ENCODE peak calls at places on chromosomes 12 and 14, in five cellular contexts. One of them, this sample, is unnamed.

GRCh38 chr12:31896514-31897039 is 62.6 kb upstream of the RESF1 start:
- DNase-seq in GM12891: peak; percentile 61
- DNase-seq in H1: no peak
- DNase-seq in K562: peak; percentile 77
- DNase-seq in GM12878: peak; percentile 99
- DNase-seq in this sample: peak; percentile 45

GRCh38 chr12:86675197-86675596 is 419.0 kb upstream of the MGAT4C start:
- DNase-seq in GM12891: no peak
- DNase-seq in H1: no peak
- DNase-seq in K562: no peak
- DNase-seq in GM12878: no peak
- DNase-seq in this sample: no peak

GRCh38 chr12:126569706-126570105 is 1504.5 kb downstream of the AACS start:
- DNase-seq in GM12891: no peak
- DNase-seq in H1: no peak
- DNase-seq in K562: no peak
- DNase-seq in GM12878: no peak
- DNase-seq in this sample: no peak

GRCh38 chr12:49276304-49277290 is 11.7 kb downstream of the TUBA1C start:
- DNase-seq in GM12891: no peak
- DNase-seq in H1: no peak
- DNase-seq in K562: no peak
- DNase-seq in GM12878: no peak
- DNase-seq in this sample: no peak

GRCh38 chr14:105495101-105495989 is 4.3 kb downstream of the TEDC1 start:
- DNase-seq in GM12891: no peak
- DNase-seq in H1: no peak
- DNase-seq in K562: no peak
- DNase-seq in GM12878: no peak
- DNase-seq in this sample: peak; percentile 10

GRCh38 chr12:107459649-107460048 is 225.9 kb upstream of the PWP1 start:
- DNase-seq in GM12891: no peak
- DNase-seq in H1: no peak
- DNase-seq in K562: no peak
- DNase-seq in GM12878: no peak
- DNase-seq in this sample: no peak

GRCh38 chr14:60848066-60848465 is 113.5 kb downstream of the MNAT1 start:
- DNase-seq in GM12891: no peak
- DNase-seq in H1: no peak
- DNase-seq in K562: no peak
- DNase-seq in GM12878: no peak
- DNase-seq in this sample: no peak

GRCh38 chr12:79151956-79152355 is 287.4 kb downstream of the SYT1 start:
- DNase-seq in GM12891: no peak
- DNase-seq in H1: no peak
- DNase-seq in K562: no peak
- DNase-seq in GM12878: no peak
- DNase-seq in this sample: no peak

GRCh38 chr12:46005151-46005797 is 14.9 kb upstream of the SCAF11 start:
- DNase-seq in GM12891: no peak
- DNase-seq in H1: no peak
- DNase-seq in K562: no peak
- DNase-seq in GM12878: no peak
- DNase-seq in this sample: no peak

GRCh38 chr14:96309128-96309906 is 53.3 kb downstream of the BDKRB1 start:
- DNase-seq in GM12891: no peak
- DNase-seq in H1: no peak
- DNase-seq in K562: no peak
- DNase-seq in GM12878: no peak
- DNase-seq in this sample: no peak

GRCh38 chr14:96303981-96304380 is 48.0 kb downstream of the BDKRB1 start:
- DNase-seq in GM12891: no peak
- DNase-seq in H1: no peak
- DNase-seq in K562: no peak
- DNase-seq in GM12878: no peak
- DNase-seq in this sample: no peak

GRCh38 chr14:96309907-96310330 is 53.2 kb downstream of the ATG2B start:
- DNase-seq in GM12891: no peak
- DNase-seq in H1: no peak
- DNase-seq in K562: no peak
- DNase-seq in GM12878: no peak
- DNase-seq in this sample: no peak

GRCh38 chr14:96304956-96305355 is 48.9 kb downstream of the BDKRB1 start:
- DNase-seq in GM12891: no peak
- DNase-seq in H1: peak; percentile 66
- DNase-seq in K562: peak; percentile 11
- DNase-seq in GM12878: no peak
- DNase-seq in this sample: no peak

DNA sequence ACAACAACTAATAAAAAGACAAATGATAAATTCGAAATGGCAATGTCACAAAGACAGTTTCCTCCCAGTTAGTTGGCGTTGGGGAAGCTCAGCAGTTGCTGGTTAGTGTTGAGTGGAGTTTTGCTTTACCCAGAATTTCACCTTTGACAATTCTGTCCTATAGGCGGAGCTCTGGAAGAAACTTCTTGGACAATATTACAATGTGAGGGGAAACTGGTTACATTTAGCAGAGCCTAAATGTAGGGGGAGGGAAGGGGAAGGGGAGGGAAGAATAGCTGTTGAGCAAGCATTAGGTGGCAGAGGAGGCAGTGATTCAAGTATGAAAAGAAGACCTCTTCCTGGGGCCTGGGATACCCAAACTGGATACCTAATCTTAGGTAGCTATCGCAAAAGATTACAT is 51.4 kb downstream of the BDKRB1 start:
- DNase-seq in GM12891: no peak
- DNase-seq in H1: no peak
- DNase-seq in K562: no peak
- DNase-seq in GM12878: no peak
- DNase-seq in this sample: no peak
- TF ChIP-seq TAF1 in GM12891: no peak
- TF ChIP-seq TAF1 in H1: no peak
- TF ChIP-seq TAF1 in K562: no peak
- TF ChIP-seq TAF1 in GM12878: no peak
- TF ChIP-seq TAF1 in this sample: no peak

DNA sequence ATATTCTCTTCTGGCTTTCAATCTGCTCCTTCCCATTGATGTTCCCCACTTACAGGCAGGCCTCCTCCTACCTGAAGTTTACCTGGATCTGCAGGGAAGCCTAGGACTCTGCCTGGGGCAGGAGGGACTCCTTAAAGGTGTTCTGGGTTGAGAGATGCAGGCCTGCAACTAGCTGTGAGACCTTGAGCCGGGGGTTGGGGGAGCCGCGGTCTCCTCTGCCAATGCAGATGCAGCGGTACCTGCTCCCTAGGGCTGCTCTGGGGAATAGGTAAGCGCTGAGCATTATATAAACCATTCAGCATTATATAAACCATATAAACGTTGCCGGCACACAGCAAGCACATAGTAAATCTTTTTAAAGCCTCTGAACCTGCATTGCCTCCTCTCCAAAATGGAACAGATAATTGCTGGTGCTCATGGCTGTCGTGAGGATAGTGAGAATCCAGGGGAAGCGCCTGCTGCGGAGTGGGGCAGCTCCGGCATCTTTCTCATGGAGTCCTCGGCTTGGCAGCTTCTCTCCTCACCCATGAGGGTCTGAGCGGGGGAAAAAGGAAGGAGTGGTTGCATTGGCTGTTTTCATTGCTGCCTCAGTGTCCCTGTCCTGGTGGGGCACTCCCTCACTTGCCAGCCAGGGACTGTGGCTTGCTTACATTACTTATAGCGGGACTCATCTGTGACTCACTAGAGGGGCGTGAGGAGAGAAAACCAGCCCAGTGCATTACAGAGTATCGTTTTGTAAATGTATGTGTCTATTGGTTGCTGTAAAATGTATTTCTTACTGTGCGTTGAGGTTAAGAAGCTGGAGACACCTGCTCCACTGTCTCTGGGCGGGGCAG is 12.5 kb upstream of the KRT80 start:
- DNase-seq in GM12891: no peak
- DNase-seq in H1: no peak
- DNase-seq in K562: no peak
- DNase-seq in GM12878: no peak
- DNase-seq in this sample: no peak
- TF ChIP-seq POLR2A in GM12891: no peak
- TF ChIP-seq POLR2A in H1: no peak
- TF ChIP-seq POLR2A in K562: no peak
- TF ChIP-seq POLR2A in GM12878: no peak
- TF ChIP-seq POLR2A in this sample: no peak

GRCh38 chr12:116066381-116067230 is 210.9 kb downstream of the MED13L start:
- DNase-seq in GM12891: no peak
- DNase-seq in H1: no peak
- DNase-seq in K562: peak; percentile 49
- DNase-seq in GM12878: no peak
- DNase-seq in this sample: no peak
- TF ChIP-seq TAF1 in GM12891: no peak
- TF ChIP-seq TAF1 in H1: no peak
- TF ChIP-seq TAF1 in K562: no peak
- TF ChIP-seq TAF1 in GM12878: no peak
- TF ChIP-seq TAF1 in this sample: no peak

GRCh38 chr12:124567035-124567672 is at the start of gene NCOR2:
- DNase-seq in GM12891: peak; percentile 65
- DNase-seq in H1: peak; percentile 72
- DNase-seq in K562: peak; percentile 67
- DNase-seq in GM12878: no peak
- DNase-seq in this sample: peak; percentile 67

GRCh38 chr12:124567673-124568373 is 411 bp upstream of the NCOR2 start:
- DNase-seq in GM12891: peak; percentile 93
- DNase-seq in H1: peak; percentile 77
- DNase-seq in K562: peak; percentile 95
- DNase-seq in GM12878: no peak
- DNase-seq in this sample: peak; percentile 92

GRCh38 chr12:124565071-124565491 is 2.3 kb downstream of the NCOR2 start:
- DNase-seq in GM12891: no peak
- DNase-seq in H1: peak; percentile 68
- DNase-seq in K562: no peak
- DNase-seq in GM12878: no peak
- DNase-seq in this sample: no peak

GRCh38 chr12:124565656-124566180 is 1.7 kb downstream of the NCOR2 start:
- DNase-seq in GM12891: no peak
- DNase-seq in H1: no peak
- DNase-seq in K562: no peak
- DNase-seq in GM12878: no peak
- DNase-seq in this sample: no peak

DNA sequence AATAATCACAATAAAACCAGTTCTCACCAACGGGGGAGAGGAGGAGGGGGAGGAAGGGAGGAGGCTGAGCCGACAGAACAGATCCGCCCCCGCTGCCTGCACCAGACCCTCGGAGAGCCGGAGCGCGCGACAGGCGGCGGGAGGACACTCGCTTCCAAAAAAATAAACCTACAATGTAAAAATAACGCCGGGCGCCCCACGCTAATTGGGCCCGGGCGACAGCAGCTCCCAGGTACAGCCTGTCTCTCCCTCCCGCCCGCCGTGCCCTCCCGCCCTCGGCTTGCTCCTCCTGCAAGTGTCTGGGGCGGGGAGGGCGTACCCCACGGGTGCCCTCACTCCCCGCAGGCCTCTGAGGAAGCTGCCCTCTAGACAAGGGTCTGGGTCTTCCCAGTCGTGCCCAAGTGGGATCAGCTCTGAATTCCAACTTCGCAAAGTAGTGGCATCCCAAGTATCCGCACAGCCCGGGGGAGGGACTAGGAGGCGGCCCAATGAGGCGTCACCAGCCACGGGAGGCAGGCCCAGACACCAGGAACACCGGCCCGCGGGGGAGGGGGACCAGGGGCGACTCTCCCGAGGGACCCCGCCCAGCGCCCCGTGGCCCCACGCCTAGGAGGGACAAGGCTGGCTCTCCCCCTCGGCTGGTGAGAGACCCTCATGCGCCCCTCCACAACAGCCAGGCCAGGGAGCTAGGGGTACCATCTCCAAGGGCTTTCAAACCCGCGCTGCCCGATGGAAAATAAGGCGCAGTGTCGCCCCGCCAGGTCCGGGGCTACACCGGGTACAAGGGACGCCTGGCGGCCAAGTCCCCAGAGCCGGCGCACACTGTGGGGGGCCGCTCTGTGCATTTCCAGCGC is 1.0 kb downstream of the NCOR2 start:
- DNase-seq in GM12891: peak; percentile 73
- DNase-seq in H1: peak; percentile 85
- DNase-seq in K562: peak; percentile 86
- DNase-seq in GM12878: no peak
- DNase-seq in this sample: peak; percentile 73
- TF ChIP-seq POLR2A in GM12891: no peak
- TF ChIP-seq POLR2A in H1: peak; percentile 28
- TF ChIP-seq POLR2A in K562: peak; percentile 69
- TF ChIP-seq POLR2A in GM12878: peak; percentile 63
- TF ChIP-seq POLR2A in this sample: no peak

GRCh38 chr12:68971404-68971803 is 38.4 kb upstream of the CPM start:
- DNase-seq in GM12891: no peak
- DNase-seq in H1: no peak
- DNase-seq in K562: no peak
- DNase-seq in GM12878: no peak
- DNase-seq in this sample: no peak
- TF ChIP-seq TAF1 in GM12891: no peak
- TF ChIP-seq TAF1 in H1: no peak
- TF ChIP-seq TAF1 in K562: no peak
- TF ChIP-seq TAF1 in GM12878: no peak
- TF ChIP-seq TAF1 in this sample: no peak

GRCh38 chr12:109098142-109098652 is 800 bp downstream of the UNG start:
- DNase-seq in GM12891: no peak
- DNase-seq in H1: no peak
- DNase-seq in K562: no peak
- DNase-seq in GM12878: no peak
- DNase-seq in this sample: no peak
- TF ChIP-seq POLR2A in GM12891: no peak
- TF ChIP-seq POLR2A in H1: no peak
- TF ChIP-seq POLR2A in K562: no peak
- TF ChIP-seq POLR2A in GM12878: no peak
- TF ChIP-seq POLR2A in this sample: no peak

This sample was measured in GM12892.